ENCODE peak calls at places on chromosomes 12 and 14, in seven cellular contexts. One of them, this sample, is unnamed.

GRCh38 chr12:31033146-31033545 is 40.5 kb upstream of the DDX11 start:
- DNase-seq in GM13977: peak
- DNase-seq in PC-3: no peak
- DNase-seq in A549: no peak
- DNase-seq in H1: no peak
- DNase-seq in fibroblast of mammary gland: no peak
- DNase-seq in CD4-positive, alpha-beta T cell: no peak
- DNase-seq in this sample: no peak

GRCh38 chr12:49762468-49762847 is 21.1 kb downstream of the TMBIM6 start:
- DNase-seq in GM13977: no peak
- DNase-seq in PC-3: no peak
- DNase-seq in A549: no peak
- DNase-seq in H1: no peak
- DNase-seq in fibroblast of mammary gland: no peak
- DNase-seq in CD4-positive, alpha-beta T cell: no peak
- DNase-seq in this sample: no peak

GRCh38 chr14:87797001-87797400 is 196.0 kb downstream of the GALC start:
- DNase-seq in GM13977: no peak
- DNase-seq in PC-3: no peak
- DNase-seq in A549: no peak
- DNase-seq in H1: no peak
- DNase-seq in fibroblast of mammary gland: no peak
- DNase-seq in CD4-positive, alpha-beta T cell: no peak
- DNase-seq in this sample: no peak

GRCh38 chr12:132603240-132604107 is 6.9 kb downstream of the LRCOL1 start:
- DNase-seq in GM13977: no peak
- DNase-seq in PC-3: no peak
- DNase-seq in A549: no peak
- DNase-seq in H1: no peak
- DNase-seq in fibroblast of mammary gland: no peak
- DNase-seq in CD4-positive, alpha-beta T cell: no peak
- DNase-seq in this sample: no peak

GRCh38 chr12:67910360-67911292 is 78.6 kb upstream of the IFNG-AS1 start:
- DNase-seq in GM13977: no peak
- DNase-seq in PC-3: peak
- DNase-seq in A549: peak
- DNase-seq in H1: no peak
- DNase-seq in fibroblast of mammary gland: peak
- DNase-seq in CD4-positive, alpha-beta T cell: no peak
- DNase-seq in this sample: no peak

GRCh38 chr14:60724080-60724618 is at the start of gene SIX4:
- DNase-seq in GM13977: peak
- DNase-seq in PC-3: peak
- DNase-seq in A549: peak
- DNase-seq in H1: peak
- DNase-seq in fibroblast of mammary gland: peak
- DNase-seq in CD4-positive, alpha-beta T cell: no peak
- DNase-seq in this sample: no peak

GRCh38 chr12:5305425-5305824 is 126.5 kb upstream of the NTF3 start:
- DNase-seq in GM13977: no peak
- DNase-seq in PC-3: no peak
- DNase-seq in A549: no peak
- DNase-seq in H1: no peak
- DNase-seq in fibroblast of mammary gland: no peak
- DNase-seq in CD4-positive, alpha-beta T cell: no peak
- DNase-seq in this sample: no peak

GRCh38 chr12:113164014-113164413 is 14.5 kb downstream of the CFAP73 start:
- DNase-seq in GM13977: no peak
- DNase-seq in PC-3: no peak
- DNase-seq in A549: no peak
- DNase-seq in H1: no peak
- DNase-seq in fibroblast of mammary gland: no peak
- DNase-seq in CD4-positive, alpha-beta T cell: no peak
- DNase-seq in this sample: no peak

GRCh38 chr12:128872303-128872702 is 19.0 kb downstream of the GLT1D1 start:
- DNase-seq in GM13977: no peak
- DNase-seq in PC-3: no peak
- DNase-seq in A549: no peak
- DNase-seq in H1: no peak
- DNase-seq in fibroblast of mammary gland: no peak
- DNase-seq in CD4-positive, alpha-beta T cell: no peak
- DNase-seq in this sample: no peak

GRCh38 chr14:93951798-93952540 is 24.4 kb downstream of the ASB2 start:
- DNase-seq in GM13977: no peak
- DNase-seq in PC-3: no peak
- DNase-seq in A549: no peak
- DNase-seq in H1: no peak
- DNase-seq in fibroblast of mammary gland: no peak
- DNase-seq in CD4-positive, alpha-beta T cell: no peak
- DNase-seq in this sample: no peak

GRCh38 chr12:109818900-109819500 is 14.2 kb downstream of the TRPV4 start:
- DNase-seq in GM13977: no peak
- DNase-seq in PC-3: peak
- DNase-seq in A549: no peak
- DNase-seq in H1: no peak
- DNase-seq in fibroblast of mammary gland: peak
- DNase-seq in CD4-positive, alpha-beta T cell: no peak
- DNase-seq in this sample: no peak

GRCh38 chr12:93839076-93839475 is 161.9 kb downstream of the CRADD start:
- DNase-seq in GM13977: no peak
- DNase-seq in PC-3: peak
- DNase-seq in A549: no peak
- DNase-seq in H1: no peak
- DNase-seq in fibroblast of mammary gland: no peak
- DNase-seq in CD4-positive, alpha-beta T cell: no peak
- DNase-seq in this sample: no peak

GRCh38 chr12:109744026-109744425 is 30.4 kb downstream of the FAM222A start:
- DNase-seq in GM13977: no peak
- DNase-seq in PC-3: no peak
- DNase-seq in A549: no peak
- DNase-seq in H1: no peak
- DNase-seq in fibroblast of mammary gland: no peak
- DNase-seq in CD4-positive, alpha-beta T cell: no peak
- DNase-seq in this sample: no peak

GRCh38 chr12:6434205-6435180 is 10.3 kb upstream of the CD27 start:
- DNase-seq in GM13977: no peak
- DNase-seq in PC-3: no peak
- DNase-seq in A549: no peak
- DNase-seq in H1: no peak
- DNase-seq in fibroblast of mammary gland: no peak
- DNase-seq in CD4-positive, alpha-beta T cell: no peak
- DNase-seq in this sample: no peak

GRCh38 chr12:106238146-106238545 is 9.7 kb downstream of the CKAP4 start:
- DNase-seq in GM13977: no peak
- DNase-seq in PC-3: no peak
- DNase-seq in A549: no peak
- DNase-seq in H1: no peak
- DNase-seq in fibroblast of mammary gland: no peak
- DNase-seq in CD4-positive, alpha-beta T cell: no peak
- DNase-seq in this sample: no peak

GRCh38 chr14:49612671-49613070 is 7.8 kb downstream of the RPL36AL start:
- DNase-seq in GM13977: no peak
- DNase-seq in PC-3: no peak
- DNase-seq in A549: no peak
- DNase-seq in H1: no peak
- DNase-seq in fibroblast of mammary gland: no peak
- DNase-seq in CD4-positive, alpha-beta T cell: no peak
- DNase-seq in this sample: no peak

GRCh38 chr12:130747867-130748740 is 32.0 kb upstream of the RIMBP2 start:
- DNase-seq in GM13977: peak
- DNase-seq in PC-3: peak
- DNase-seq in A549: peak
- DNase-seq in H1: peak
- DNase-seq in fibroblast of mammary gland: peak
- DNase-seq in CD4-positive, alpha-beta T cell: peak
- DNase-seq in this sample: peak

GRCh38 chr12:62785941-62786559 is 148.9 kb downstream of the PPM1H start:
- DNase-seq in GM13977: no peak
- DNase-seq in PC-3: peak
- DNase-seq in A549: peak
- DNase-seq in H1: no peak
- DNase-seq in fibroblast of mammary gland: peak
- DNase-seq in CD4-positive, alpha-beta T cell: no peak
- DNase-seq in this sample: no peak

GRCh38 chr12:84911331-84912190 is 1.0 kb downstream of the SLC6A15 start:
- DNase-seq in GM13977: peak
- DNase-seq in PC-3: peak
- DNase-seq in A549: peak
- DNase-seq in H1: peak
- DNase-seq in fibroblast of mammary gland: peak
- DNase-seq in CD4-positive, alpha-beta T cell: no peak
- DNase-seq in this sample: no peak

DNA sequence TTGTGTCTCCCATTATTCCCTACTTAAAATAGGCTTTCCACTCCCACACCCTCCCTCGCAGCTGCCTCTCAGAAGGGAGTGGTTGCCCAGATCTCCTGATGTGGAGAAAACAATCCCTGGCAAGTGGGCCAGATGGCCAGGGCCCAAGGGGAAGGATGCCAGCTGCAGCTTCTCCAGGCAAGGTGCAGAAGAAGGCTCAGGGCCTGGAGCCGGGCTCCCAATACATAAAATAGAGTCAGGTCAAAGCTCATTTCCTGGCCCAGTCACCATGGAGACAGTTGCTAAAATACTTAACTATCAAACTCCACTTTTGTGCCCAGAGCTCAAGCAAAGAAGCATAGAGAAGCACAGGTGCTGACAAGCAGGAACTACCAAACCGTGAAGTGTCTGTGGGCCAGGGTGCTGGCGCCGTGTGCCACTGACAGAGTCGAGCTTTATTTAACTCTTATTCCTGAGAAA is 45.7 kb upstream of the ITPR2 start:
- DNase-seq in GM13977: peak
- DNase-seq in PC-3: no peak
- DNase-seq in A549: no peak
- DNase-seq in H1: no peak
- DNase-seq in fibroblast of mammary gland: no peak
- DNase-seq in CD4-positive, alpha-beta T cell: no peak
- DNase-seq in this sample: no peak
- TF ChIP-seq CTCF in GM13977: no peak
- TF ChIP-seq CTCF in PC-3: no peak
- TF ChIP-seq CTCF in A549: no peak
- TF ChIP-seq CTCF in H1: no peak
- TF ChIP-seq CTCF in fibroblast of mammary gland: no peak
- TF ChIP-seq CTCF in CD4-positive, alpha-beta T cell: no peak
- TF ChIP-seq CTCF in this sample: no peak

GRCh38 chr14:68975667-68976066 is 3.4 kb downstream of the ACTN1 start:
- DNase-seq in GM13977: no peak
- DNase-seq in PC-3: no peak
- DNase-seq in A549: no peak
- DNase-seq in H1: no peak
- DNase-seq in fibroblast of mammary gland: peak
- DNase-seq in CD4-positive, alpha-beta T cell: no peak
- DNase-seq in this sample: no peak
- TF ChIP-seq CTCF in GM13977: no peak
- TF ChIP-seq CTCF in PC-3: no peak
- TF ChIP-seq CTCF in A549: no peak
- TF ChIP-seq CTCF in H1: no peak
- TF ChIP-seq CTCF in fibroblast of mammary gland: no peak
- TF ChIP-seq CTCF in CD4-positive, alpha-beta T cell: no peak
- TF ChIP-seq CTCF in this sample: no peak

DNA sequence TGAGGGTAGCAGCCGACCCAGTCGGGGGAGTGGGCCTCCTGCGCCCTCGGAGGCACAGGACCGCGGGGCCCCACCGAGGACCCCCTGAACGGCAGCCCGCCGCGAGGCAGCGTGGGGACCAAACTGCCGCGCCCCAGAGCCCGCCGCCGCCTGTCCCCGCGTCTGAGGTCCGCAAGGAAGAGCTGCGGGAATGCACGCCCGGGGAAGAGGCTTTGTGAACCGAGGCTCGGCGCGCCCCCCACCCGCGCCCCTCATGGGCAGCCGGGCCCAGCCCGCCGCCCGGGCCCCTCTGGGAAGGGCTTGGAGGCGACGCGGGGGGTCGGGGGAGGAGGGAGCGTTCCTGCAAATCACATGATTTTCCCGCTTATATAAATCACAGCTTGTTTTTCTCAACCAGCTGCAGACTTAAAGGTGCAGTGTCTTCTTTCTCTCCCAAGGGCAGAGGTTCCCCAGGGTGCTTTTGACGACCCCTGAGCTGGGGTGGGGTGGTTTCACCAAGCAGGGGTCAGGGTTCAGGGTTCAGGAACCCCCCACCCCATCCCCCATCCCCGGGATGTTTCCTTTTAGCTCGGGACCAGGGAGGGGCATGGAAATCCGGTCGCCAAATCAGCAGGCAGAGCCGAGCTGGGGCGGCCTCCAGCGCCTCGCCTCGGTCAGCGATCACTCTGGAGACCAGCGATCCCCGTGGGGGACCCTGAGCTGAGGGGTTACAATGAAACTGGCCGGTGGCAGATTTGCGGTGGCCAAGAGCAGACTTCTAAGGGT is 44.7 kb upstream of the ATP23 start:
- DNase-seq in GM13977: no peak
- DNase-seq in PC-3: no peak
- DNase-seq in A549: peak
- DNase-seq in H1: peak
- DNase-seq in fibroblast of mammary gland: peak
- DNase-seq in CD4-positive, alpha-beta T cell: no peak
- DNase-seq in this sample: no peak
- TF ChIP-seq CTCF in GM13977: peak
- TF ChIP-seq CTCF in PC-3: no peak
- TF ChIP-seq CTCF in A549: peak
- TF ChIP-seq CTCF in H1: peak
- TF ChIP-seq CTCF in fibroblast of mammary gland: peak
- TF ChIP-seq CTCF in CD4-positive, alpha-beta T cell: no peak
- TF ChIP-seq CTCF in this sample: no peak

GRCh38 chr14:103999795-104000440 is 57.6 kb upstream of the RD3L start:
- DNase-seq in GM13977: no peak
- DNase-seq in PC-3: no peak
- DNase-seq in A549: no peak
- DNase-seq in H1: no peak
- DNase-seq in fibroblast of mammary gland: no peak
- DNase-seq in CD4-positive, alpha-beta T cell: no peak
- DNase-seq in this sample: no peak

GRCh38 chr14:103997391-103997790 is 55.1 kb upstream of the RD3L start:
- DNase-seq in GM13977: no peak
- DNase-seq in PC-3: no peak
- DNase-seq in A549: no peak
- DNase-seq in H1: no peak
- DNase-seq in fibroblast of mammary gland: no peak
- DNase-seq in CD4-positive, alpha-beta T cell: no peak
- DNase-seq in this sample: no peak

GRCh38 chr14:103998027-103998426 is 55.7 kb upstream of the RD3L start:
- DNase-seq in GM13977: no peak
- DNase-seq in PC-3: no peak
- DNase-seq in A549: no peak
- DNase-seq in H1: no peak
- DNase-seq in fibroblast of mammary gland: no peak
- DNase-seq in CD4-positive, alpha-beta T cell: no peak
- DNase-seq in this sample: no peak

GRCh38 chr14:104003616-104004015 is 61.3 kb upstream of the RD3L start:
- DNase-seq in GM13977: no peak
- DNase-seq in PC-3: no peak
- DNase-seq in A549: no peak
- DNase-seq in H1: no peak
- DNase-seq in fibroblast of mammary gland: no peak
- DNase-seq in CD4-positive, alpha-beta T cell: no peak
- DNase-seq in this sample: no peak

DNA sequence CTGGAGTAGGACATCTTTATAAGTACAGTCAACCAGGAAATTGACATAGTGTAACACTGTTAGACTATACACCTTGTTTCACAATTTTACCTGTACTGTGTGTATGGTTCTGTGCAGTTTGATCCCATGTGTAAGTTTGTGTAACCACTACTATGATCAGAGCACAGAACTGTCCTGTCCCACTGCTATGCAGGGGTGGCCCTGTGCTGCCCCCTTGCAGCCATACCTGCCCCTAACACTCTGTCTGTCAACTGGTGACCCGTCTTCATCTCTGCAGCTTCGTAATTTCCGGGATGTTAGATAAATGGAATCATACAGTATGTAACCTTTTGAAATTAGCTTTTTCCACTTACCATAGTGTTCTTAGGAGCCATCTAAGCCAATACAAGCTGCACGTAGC is 58.7 kb upstream of the RD3L start:
- DNase-seq in GM13977: no peak
- DNase-seq in PC-3: peak
- DNase-seq in A549: no peak
- DNase-seq in H1: no peak
- DNase-seq in fibroblast of mammary gland: no peak
- DNase-seq in CD4-positive, alpha-beta T cell: no peak
- DNase-seq in this sample: peak
- TF ChIP-seq CTCF in GM13977: peak
- TF ChIP-seq CTCF in PC-3: peak
- TF ChIP-seq CTCF in A549: no peak
- TF ChIP-seq CTCF in H1: peak
- TF ChIP-seq CTCF in fibroblast of mammary gland: peak
- TF ChIP-seq CTCF in CD4-positive, alpha-beta T cell: no peak
- TF ChIP-seq CTCF in this sample: peak